ENCODE peak calls at places on chromosomes 13 and 19, in five cellular contexts. One of them, this sample, is unnamed.

GRCh38 chr13:44188257-44188656 is 185.4 kb upstream of the SERP2 start:
- DNase-seq in cardiac muscle cell: peak; percentile 16
- DNase-seq in heart right ventricle: no peak
- DNase-seq in endodermal cell: no peak
- DNase-seq in heart left ventricle: no peak
- DNase-seq in this sample: no peak

GRCh38 chr13:34942732-34943674 is 933 bp downstream of the NBEA start:
- DNase-seq in cardiac muscle cell: peak; percentile 5
- DNase-seq in heart right ventricle: peak; percentile 26
- DNase-seq in endodermal cell: peak; percentile 87
- DNase-seq in heart left ventricle: peak; percentile 29
- DNase-seq in this sample: no peak

GRCh38 chr13:35770756-35771291 is 294.3 kb upstream of the MAB21L1 start:
- DNase-seq in cardiac muscle cell: no peak
- DNase-seq in heart right ventricle: no peak
- DNase-seq in endodermal cell: no peak
- DNase-seq in heart left ventricle: no peak
- DNase-seq in this sample: no peak

GRCh38 chr19:3471954-3472655 is 8.2 kb downstream of the SMIM24 start:
- DNase-seq in cardiac muscle cell: peak; percentile 28
- DNase-seq in heart right ventricle: peak; percentile 58
- DNase-seq in endodermal cell: peak; percentile 80
- DNase-seq in heart left ventricle: no peak
- DNase-seq in this sample: no peak

GRCh38 chr13:98584668-98585397 is 7.9 kb upstream of the STK24 start:
- DNase-seq in cardiac muscle cell: no peak
- DNase-seq in heart right ventricle: no peak
- DNase-seq in endodermal cell: no peak
- DNase-seq in heart left ventricle: no peak
- DNase-seq in this sample: no peak

GRCh38 chr13:52010890-52011689 is at the start of gene ATP7B:
- DNase-seq in cardiac muscle cell: peak; percentile 13
- DNase-seq in heart right ventricle: peak; percentile 15
- DNase-seq in endodermal cell: peak; percentile 85
- DNase-seq in heart left ventricle: no peak
- DNase-seq in this sample: no peak

GRCh38 chr13:112451512-112452379 is 75.6 kb downstream of the SPACA7 start:
- DNase-seq in cardiac muscle cell: no peak
- DNase-seq in heart right ventricle: no peak
- DNase-seq in endodermal cell: peak; percentile 23
- DNase-seq in heart left ventricle: no peak
- DNase-seq in this sample: peak; percentile 23

GRCh38 chr13:62846302-62846701 is 1430.7 kb upstream of the PCDH20 start:
- DNase-seq in cardiac muscle cell: no peak
- DNase-seq in heart right ventricle: no peak
- DNase-seq in endodermal cell: no peak
- DNase-seq in heart left ventricle: no peak
- DNase-seq in this sample: no peak

GRCh38 chr13:95083758-95084157 is 217.5 kb downstream of the ABCC4 start:
- DNase-seq in cardiac muscle cell: peak; percentile 56
- DNase-seq in heart right ventricle: no peak
- DNase-seq in endodermal cell: no peak
- DNase-seq in heart left ventricle: no peak
- DNase-seq in this sample: no peak

DNA sequence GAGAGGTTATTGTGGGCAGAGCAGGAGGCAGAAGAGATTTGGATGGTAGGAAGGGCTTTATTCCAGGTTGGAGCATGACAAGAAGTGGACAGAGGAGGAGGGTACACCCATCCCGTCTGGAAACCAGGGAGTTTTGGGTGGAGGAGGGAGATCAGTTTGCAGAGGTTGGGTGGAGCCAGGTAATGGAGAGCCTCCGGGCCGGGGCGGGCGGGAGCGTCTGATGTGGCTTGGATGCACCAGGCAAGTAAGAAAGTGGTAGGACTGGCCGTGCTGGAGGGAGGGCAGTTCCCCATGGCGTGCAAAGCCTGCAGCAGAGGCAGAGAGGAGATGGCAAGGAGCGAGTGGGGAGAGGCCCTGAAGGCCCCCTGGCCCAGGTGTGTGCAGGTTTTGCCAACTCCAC is 10.9 kb downstream of the IGFLR1 start:
- DNase-seq in cardiac muscle cell: no peak
- DNase-seq in heart right ventricle: no peak
- DNase-seq in endodermal cell: no peak
- DNase-seq in heart left ventricle: no peak
- DNase-seq in this sample: no peak
- H3K36me3 ChIP-seq in cardiac muscle cell: peaks cover 49% of the 10 kb centered on the region
- H3K36me3 ChIP-seq in heart right ventricle: peaks cover 98% of the 10 kb centered on the region
- H3K36me3 ChIP-seq in endodermal cell: peaks cover 71% of the 10 kb centered on the region
- H3K36me3 ChIP-seq in heart left ventricle: peaks cover 81% of the 10 kb centered on the region
- H3K36me3 ChIP-seq in this sample: peaks cover 5% of the 10 kb centered on the region

GRCh38 chr19:19078801-19079200 is 15.0 kb downstream of the SLC25A42 start:
- DNase-seq in cardiac muscle cell: no peak
- DNase-seq in heart right ventricle: no peak
- DNase-seq in endodermal cell: no peak
- DNase-seq in heart left ventricle: no peak
- DNase-seq in this sample: no peak
- H3K36me3 ChIP-seq in cardiac muscle cell: no peaks in the 10 kb centered on the region
- H3K36me3 ChIP-seq in heart right ventricle: peaks cover 19% of the 10 kb centered on the region
- H3K36me3 ChIP-seq in endodermal cell: no peaks in the 10 kb centered on the region
- H3K36me3 ChIP-seq in heart left ventricle: peaks cover 7% of the 10 kb centered on the region
- H3K36me3 ChIP-seq in this sample: peaks cover 2% of the 10 kb centered on the region

GRCh38 chr19:19343016-19343362 is 22.4 kb downstream of the MAU2 start:
- DNase-seq in cardiac muscle cell: no peak
- DNase-seq in heart right ventricle: no peak
- DNase-seq in endodermal cell: no peak
- DNase-seq in heart left ventricle: no peak
- DNase-seq in this sample: no peak
- H3K36me3 ChIP-seq in cardiac muscle cell: peaks cover 44% of the 10 kb centered on the region
- H3K36me3 ChIP-seq in heart right ventricle: peaks cover 100% of the 10 kb centered on the region
- H3K36me3 ChIP-seq in endodermal cell: peaks cover 54% of the 10 kb centered on the region
- H3K36me3 ChIP-seq in heart left ventricle: peaks cover 100% of the 10 kb centered on the region
- H3K36me3 ChIP-seq in this sample: peaks cover 82% of the 10 kb centered on the region

DNA sequence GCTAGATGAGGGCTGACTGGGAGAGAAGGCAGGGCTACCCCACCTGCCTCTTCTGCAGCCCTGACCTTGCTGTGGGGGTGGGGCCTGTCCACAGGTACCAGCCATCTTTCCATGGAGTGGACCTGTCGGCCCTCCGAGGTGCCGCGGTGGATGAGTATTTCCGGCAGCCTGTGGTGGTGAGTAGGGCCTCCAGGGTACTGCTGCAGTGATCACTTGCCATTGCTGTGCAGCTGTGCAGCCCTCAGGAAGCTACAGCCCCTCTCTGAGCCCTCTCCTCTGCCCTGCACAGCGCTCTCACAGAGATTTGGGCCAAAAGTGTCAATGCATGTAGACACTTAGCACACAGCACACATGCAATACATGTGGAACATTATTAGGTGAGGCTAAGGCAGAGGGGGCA is 11.8 kb downstream of the YIPF2 start:
- DNase-seq in cardiac muscle cell: no peak
- DNase-seq in heart right ventricle: no peak
- DNase-seq in endodermal cell: no peak
- DNase-seq in heart left ventricle: no peak
- DNase-seq in this sample: no peak
- H3K36me3 ChIP-seq in cardiac muscle cell: peaks cover 25% of the 10 kb centered on the region
- H3K36me3 ChIP-seq in heart right ventricle: peaks cover 99% of the 10 kb centered on the region
- H3K36me3 ChIP-seq in endodermal cell: peaks cover 23% of the 10 kb centered on the region
- H3K36me3 ChIP-seq in heart left ventricle: peaks cover 82% of the 10 kb centered on the region
- H3K36me3 ChIP-seq in this sample: peaks cover 60% of the 10 kb centered on the region

GRCh38 chr19:54211214-54211613 is 10.6 kb downstream of the RPS9 start:
- DNase-seq in cardiac muscle cell: no peak
- DNase-seq in heart right ventricle: no peak
- DNase-seq in endodermal cell: no peak
- DNase-seq in heart left ventricle: no peak
- DNase-seq in this sample: no peak
- H3K36me3 ChIP-seq in cardiac muscle cell: peaks cover 20% of the 10 kb centered on the region
- H3K36me3 ChIP-seq in heart right ventricle: peaks cover 34% of the 10 kb centered on the region
- H3K36me3 ChIP-seq in endodermal cell: peaks cover 15% of the 10 kb centered on the region
- H3K36me3 ChIP-seq in heart left ventricle: peaks cover 20% of the 10 kb centered on the region
- H3K36me3 ChIP-seq in this sample: peaks cover 22% of the 10 kb centered on the region

This sample was measured in lung.